ENCODE peak calls at places on chromosome 7, in seven cellular contexts. J, K, H, Q, D, N and O are unnamed samples.

GRCh38 chr7:123747089-123747488 is 1.7 kb downstream of the WASL start:
- DNase-seq in N (no peak), D (no peak), Q (no peak), H (no peak), J (no peak), K (no peak), O (no peak)

GRCh38 chr7:29748286-29749099 is 57.8 kb upstream of the WIPF3 start:
- DNase-seq in Q (no peak), N (peak; percentile 70), H (no peak), J (peak; percentile 65), K (no peak), D (peak; percentile 75), O (no peak)

GRCh38 chr7:105388373-105389089 is at the start of gene SRPK2:
- DNase-seq in N (peak; percentile 69), H (peak; percentile 92), Q (peak; percentile 40), D (peak; percentile 52), J (peak; percentile 53), K (peak; percentile 83), O (peak; percentile 86)

GRCh38 chr7:129210256-129210988 is 14.4 kb upstream of the AHCYL2 start:
- DNase-seq in D (peak; percentile 64), Q (peak; percentile 89), J (peak; percentile 60), K (peak; percentile 83), N (peak; percentile 71), H (peak; percentile 95), O (peak; percentile 95)

GRCh38 chr7:90655566-90655965 is 59.4 kb downstream of the CDK14 start:
- DNase-seq in Q (no peak), N (no peak), J (peak; percentile 81), D (peak; percentile 85), H (no peak), K (no peak), O (no peak)

GRCh38 chr7:3300221-3300650 is 816 bp upstream of the SDK1 start:
- DNase-seq in N (no peak), J (peak; percentile 28), Q (no peak), K (no peak), D (no peak), H (peak; percentile 70), O (peak; percentile 75)

GRCh38 chr7:111113263-111114017 is 22.5 kb downstream of the LRRN3 start:
- DNase-seq in J (peak; percentile 66), N (peak; percentile 71), H (no peak), K (no peak), D (peak; percentile 79), Q (no peak), O (no peak)

GRCh38 chr7:13910805-13911551 is 78.5 kb downstream of the ETV1 start:
- DNase-seq in H (no peak), Q (no peak), K (no peak), J (no peak), N (no peak), D (peak; percentile 26), O (no peak)

GRCh38 chr7:142603870-142604448 is 145.3 kb upstream of the PRSS1 start:
- DNase-seq in Q (peak; percentile 69), J (peak; percentile 73), H (no peak), D (peak; percentile 80), K (no peak), N (peak; percentile 83), O (no peak)

GRCh38 chr7:39271386-39271785 is 293.7 kb downstream of the POU6F2 start:
- DNase-seq in K (peak; percentile 72), J (no peak), D (peak; percentile 13), N (no peak), Q (no peak), H (no peak), O (peak; percentile 78)

GRCh38 chr7:42407311-42407710 is 170.3 kb upstream of the GLI3 start:
- DNase-seq in H (no peak), D (no peak), N (peak; percentile 85), K (no peak), Q (no peak), J (no peak), O (no peak)

GRCh38 chr7:122633472-122633871 is 65.4 kb downstream of the RNF133 start:
- DNase-seq in K (no peak), H (no peak), N (no peak), Q (no peak), D (no peak), J (no peak), O (no peak)

DNA sequence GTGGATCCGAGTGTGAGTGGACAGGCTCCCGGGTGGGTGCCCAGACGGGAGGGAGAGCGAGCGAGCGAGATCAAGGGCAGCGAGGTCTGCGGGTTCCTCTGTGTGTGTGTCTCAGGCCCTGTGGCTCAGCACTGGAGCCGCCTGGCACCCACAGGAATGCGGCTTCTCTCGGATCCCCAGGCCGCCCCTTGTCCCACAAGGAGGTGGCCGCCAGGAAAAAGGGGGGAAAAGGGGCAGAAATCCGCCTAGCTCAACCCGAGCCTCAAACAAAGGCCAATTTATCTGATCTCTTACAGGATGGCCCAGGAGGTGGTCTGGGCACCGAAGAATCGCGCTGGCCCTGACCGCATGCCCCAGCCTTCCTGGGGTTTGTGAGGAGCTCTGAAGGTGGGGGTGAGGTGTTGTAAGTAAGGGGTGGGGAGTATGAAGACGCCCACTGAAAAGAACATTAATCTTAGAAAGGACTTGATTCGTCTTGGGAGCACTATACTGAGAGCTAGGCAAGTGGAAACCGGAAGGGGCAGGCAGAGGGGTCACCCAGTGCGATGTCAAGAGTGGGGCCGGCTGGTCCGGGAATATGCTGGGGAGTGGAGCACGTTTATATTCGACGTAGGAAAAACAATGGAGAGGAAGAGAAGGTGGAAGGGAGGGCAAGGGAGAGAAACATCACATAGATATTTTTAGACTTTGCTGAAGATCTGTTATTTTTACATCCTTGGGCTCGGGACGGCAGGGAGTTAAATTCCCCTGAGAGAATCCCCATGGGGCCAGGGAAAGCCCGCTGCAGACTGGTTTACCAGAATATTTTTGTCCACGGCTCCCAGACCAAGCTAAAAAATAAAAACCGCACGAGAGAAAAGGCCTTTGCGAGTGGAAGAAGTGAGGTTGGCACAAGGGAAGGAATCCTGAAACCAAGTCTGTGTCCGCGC is 7.2 kb downstream of the DLX5 start:
- DNase-seq in K (no peak), H (peak; percentile 77), J (no peak), N (no peak), D (no peak), Q (no peak), O (no peak)
- H3K4me3 ChIP-seq in K (peak overlapping the region; percentile 2), H (peak overlapping the region; percentile 21), J (no peak overlapping the region), N (peak overlapping the region; percentile 59), D (no peak overlapping the region), Q (peak overlapping the region; percentile 8), O (no peak overlapping the region)

GRCh38 chr7:134782121-134782623 is 2.7 kb downstream of the CALD1 start:
- DNase-seq in J (no peak), K (no peak), D (peak; percentile 71), N (peak; percentile 42), H (peak; percentile 50), Q (no peak), O (no peak)

GRCh38 chr7:134787064-134787463 is 7.6 kb downstream of the CALD1 start:
- DNase-seq in Q (peak; percentile 3), D (peak; percentile 58), H (no peak), J (no peak), N (no peak), K (no peak), O (no peak)

GRCh38 chr7:134785842-134786241 is 6.4 kb downstream of the CALD1 start:
- DNase-seq in D (peak; percentile 48), N (no peak), Q (peak; percentile 3), H (peak; percentile 55), K (no peak), J (no peak), O (no peak)

GRCh38 chr7:134783294-134784069 is 4.0 kb downstream of the CALD1 start:
- DNase-seq in K (no peak), Q (peak; percentile 3), D (peak; percentile 39), J (no peak), H (peak; percentile 42), N (no peak), O (no peak)

GRCh38 chr7:134784251-134785049 is 5.0 kb downstream of the CALD1 start:
- DNase-seq in N (no peak), Q (peak; percentile 18), D (peak; percentile 37), K (no peak), H (no peak), J (no peak), O (no peak)
- H3K4me3 ChIP-seq in N (no peak overlapping the region), Q (no peak overlapping the region), D (no peak overlapping the region), K (no peak overlapping the region), H (peak overlapping the region; percentile 51), J (no peak overlapping the region), O (peak overlapping the region; percentile 57)

DNA sequence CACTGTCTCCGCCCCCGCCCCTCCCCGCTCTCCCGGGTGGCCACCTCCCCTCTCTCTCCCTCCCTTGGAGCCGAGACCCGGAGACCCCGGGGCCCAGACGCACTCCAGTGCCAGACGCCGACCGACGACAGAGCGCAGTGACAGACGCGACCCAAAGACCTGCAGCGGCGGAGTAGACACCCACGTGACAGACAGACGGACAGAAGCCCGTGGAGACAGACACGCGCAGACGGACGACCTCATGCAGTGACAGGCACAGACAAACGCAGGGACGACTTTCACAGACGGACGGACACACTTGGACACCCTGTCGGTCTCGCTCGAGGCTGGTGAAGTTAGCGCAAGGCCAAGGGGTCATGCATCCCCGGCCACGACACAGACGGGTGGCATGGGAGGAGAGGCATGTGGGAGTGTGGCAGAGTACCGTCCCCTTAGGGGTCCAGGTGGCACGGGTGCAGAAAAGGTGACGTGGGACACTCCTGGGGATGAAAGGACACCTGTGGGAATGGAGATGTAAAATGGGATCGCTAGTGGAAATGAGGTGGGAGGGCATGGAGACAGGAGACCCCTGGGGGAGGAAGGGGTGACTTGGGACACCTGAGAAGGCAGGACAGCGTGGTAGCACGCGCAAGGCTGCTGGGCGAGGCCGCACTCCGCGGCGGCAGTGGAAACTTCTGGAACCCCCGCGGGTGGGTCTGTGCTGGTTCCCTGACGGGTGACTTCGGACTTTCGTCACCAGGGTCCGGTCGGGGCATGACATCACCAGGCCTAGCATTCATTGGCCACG is 461 bp upstream of the ACHE start:
- DNase-seq in N (peak; percentile 34), D (no peak), H (no peak), J (no peak), Q (no peak), K (no peak), O (no peak)
- H3K4me3 ChIP-seq in N (peak overlapping the region; percentile 52), D (no peak overlapping the region), H (peak overlapping the region; percentile 52), J (no peak overlapping the region), Q (peak overlapping the region; percentile 46), K (peak overlapping the region; percentile 62), O (peak overlapping the region; percentile 12)

DNA sequence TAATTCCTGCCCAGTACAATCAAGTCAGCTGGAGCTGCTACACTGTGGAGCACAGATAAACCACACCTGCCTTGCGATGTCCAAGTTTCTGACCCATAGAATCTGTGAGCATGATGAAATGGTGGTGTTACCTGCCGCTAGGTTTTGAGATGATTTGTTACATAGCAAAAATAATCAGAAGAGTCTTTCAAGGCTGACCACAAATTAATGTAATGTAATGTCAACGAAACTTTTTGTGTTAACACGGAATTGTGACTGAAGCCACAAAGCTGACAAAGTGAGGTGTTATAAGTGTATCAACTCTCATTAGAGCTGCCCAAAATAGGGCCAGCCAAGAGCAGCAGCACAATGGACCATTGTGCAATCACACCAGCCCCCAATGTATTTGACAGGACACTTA is 75.7 kb downstream of the AHR start:
- DNase-seq in J (no peak), N (no peak), D (no peak), K (no peak), H (no peak), Q (no peak), O (no peak)
- H3K4me3 ChIP-seq in J (no peak overlapping the region), N (no peak overlapping the region), D (no peak overlapping the region), K (no peak overlapping the region), H (no peak overlapping the region), Q (no peak overlapping the region), O (no peak overlapping the region)

DNA sequence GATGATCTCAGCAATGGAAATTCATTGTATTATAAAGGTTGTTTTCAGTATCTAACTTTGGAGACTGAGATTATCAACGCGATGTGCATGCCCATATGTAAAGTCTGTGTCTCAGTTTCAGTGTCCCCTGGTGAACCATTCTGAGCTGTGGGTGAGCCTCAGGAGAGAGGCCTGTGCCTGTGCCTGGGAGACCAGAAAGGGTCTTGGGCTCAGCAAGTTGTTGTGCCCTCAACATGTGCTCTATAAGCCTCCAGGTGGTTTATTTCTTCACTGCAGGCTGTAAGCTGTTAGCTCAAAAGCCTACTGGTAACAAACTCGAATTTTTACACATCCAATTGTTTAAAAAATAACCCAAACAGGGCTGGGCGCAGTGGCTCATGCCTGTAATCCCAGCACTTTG is 151.9 kb downstream of the PKD1L1 start:
- DNase-seq in K (no peak), N (no peak), H (no peak), Q (no peak), J (no peak), D (no peak), O (no peak)
- H3K4me3 ChIP-seq in K (no peak overlapping the region), N (no peak overlapping the region), H (no peak overlapping the region), Q (no peak overlapping the region), J (no peak overlapping the region), D (no peak overlapping the region), O (no peak overlapping the region)